ENCODE peak calls at places on chromosome 19, in five cellular contexts. N, E, O, G and C are unnamed samples.
A peak's percentile ranks its signal among the peaks of the same experiment; 100 is the strongest.

GRCh38 chr19:18613589-18614234 is 1.0 kb downstream of the TMEM59L start:
- DNase-seq in G (no peak), N (peak; percentile 34), E (no peak), O (no peak), C (no peak)

GRCh38 chr19:30556230-30556711 is 184.1 kb downstream of the ZNF536 start:
- DNase-seq in E (no peak), G (no peak), N (no peak), O (no peak), C (no peak)

GRCh38 chr19:6476155-6476895 is 5.3 kb downstream of the DENND1C start:
- DNase-seq in O (peak; percentile 90), N (peak; percentile 99), G (peak; percentile 40), E (peak; percentile 25), C (peak; percentile 63)

GRCh38 chr19:10858204-10858828 is 10.1 kb downstream of the C19orf38 start:
- DNase-seq in O (peak; percentile 55), N (peak; percentile 59), G (peak; percentile 80), E (no peak), C (no peak)

GRCh38 chr19:56155124-56155687 is 14.1 kb downstream of the ZNF444 start:
- DNase-seq in E (no peak), N (peak; percentile 30), O (no peak), G (no peak), C (no peak)

GRCh38 chr19:19355606-19356139 is 35.0 kb downstream of the MAU2 start:
- DNase-seq in E (no peak), N (no peak), O (no peak), G (no peak), C (no peak)

GRCh38 chr19:14416743-14417214 is 2.4 kb downstream of the DDX39A start:
- DNase-seq in O (no peak), E (no peak), G (no peak), N (no peak), C (no peak)

GRCh38 chr19:38975214-38975860 is at the start of gene FBXO17:
- DNase-seq in G (no peak), O (peak; percentile 39), E (peak; percentile 45), N (peak; percentile 74), C (peak; percentile 38)

GRCh38 chr19:54431255-54431838 is 16.1 kb downstream of the TTYH1 start:
- DNase-seq in G (no peak), O (no peak), N (no peak), E (no peak), C (no peak)

GRCh38 chr19:3775831-3776230 is 3.8 kb upstream of the RAX2 start:
- DNase-seq in N (no peak), G (no peak), E (no peak), O (no peak), C (no peak)

GRCh38 chr19:32676186-32676894 is 692 bp downstream of the RGS9BP start:
- DNase-seq in O (no peak), E (no peak), G (peak; percentile 48), N (peak; percentile 40), C (no peak)

GRCh38 chr19:39318690-39319089 is 2.0 kb downstream of the LRFN1 start:
- DNase-seq in N (no peak), G (no peak), O (no peak), E (no peak), C (no peak)

GRCh38 chr19:39144487-39145071 is 19.0 kb downstream of the PAK4 start:
- DNase-seq in O (peak; percentile 20), N (no peak), G (no peak), E (no peak), C (no peak)

GRCh38 chr19:33292595-33293254 is 9.6 kb downstream of the CEBPA start:
- DNase-seq in E (no peak), G (no peak), O (no peak), N (no peak), C (no peak)

GRCh38 chr19:9857920-9858746 is 23.0 kb downstream of the PIN1 start:
- DNase-seq in N (no peak), G (peak; percentile 78), O (no peak), E (no peak), C (no peak)

GRCh38 chr19:35085947-35086346 is 29.7 kb upstream of the FXYD3 start:
- DNase-seq in N (no peak), E (no peak), O (no peak), G (no peak), C (no peak)

GRCh38 chr19:17086811-17087210 is 11.2 kb downstream of the MYO9B start:
- DNase-seq in O (no peak), N (no peak), G (no peak), E (no peak), C (no peak)

GRCh38 chr19:35344511-35345031 is 3.1 kb upstream of the FFAR1 start:
- DNase-seq in G (no peak), O (no peak), E (no peak), N (no peak), C (no peak)

GRCh38 chr19:1267441-1268391 is 1.4 kb upstream of the CIRBP start:
- DNase-seq in N (no peak), G (peak; percentile 17), E (no peak), O (no peak), C (no peak)